ENCODE peak calls at places on chromosomes 2 and 18, in four cellular contexts. Z is astrocyte, D is K562, W is IMR-90. C is an unnamed sample. For H3K4me1, the result is how much of the 10 kb centered on the place peaks cover.

GRCh38 chr2:47602996-47603395 is 179.9 kb upstream of the MSH6 start:
- DNase-seq in D (no peak), W (peak), Z (no peak), C (no peak)

GRCh38 chr2:98505311-98505808 is 60.7 kb downstream of the INPP4A start:
- DNase-seq in W (no peak), Z (no peak), D (no peak), C (no peak)

GRCh38 chr2:178700922-178701342 is 106.3 kb downstream of the TTN start:
- DNase-seq in Z (peak), W (peak), D (peak), C (no peak)

GRCh38 chr18:36295214-36295613 is 2.3 kb upstream of the FHOD3 start:
- DNase-seq in D (no peak), W (no peak), Z (no peak), C (no peak)

GRCh38 chr2:167759531-167759930 is 487.9 kb downstream of the STK39 start:
- DNase-seq in W (no peak), D (no peak), Z (no peak), C (no peak)

GRCh38 chr2:118309201-118310015 is 221.1 kb downstream of the INSIG2 start:
- DNase-seq in W (no peak), Z (no peak), D (no peak), C (no peak)

GRCh38 chr2:189109921-189110397 is 69.6 kb downstream of the COL5A2 start:
- DNase-seq in W (peak), Z (peak), D (no peak), C (no peak)

GRCh38 chr2:54041135-54041534 is 70.3 kb upstream of the PSME4 start:
- DNase-seq in W (no peak), D (no peak), Z (no peak), C (no peak)

GRCh38 chr2:85754313-85755095 is 713 bp downstream of the ATOH8 start:
- DNase-seq in D (peak), Z (peak), W (peak), C (peak)

GRCh38 chr2:10325278-10326145 is 22.8 kb downstream of the HPCAL1 start:
- DNase-seq in W (no peak), D (no peak), Z (no peak), C (no peak)

GRCh38 chr18:7139409-7139808 is 21.8 kb upstream of the LAMA1 start:
- DNase-seq in W (no peak), D (no peak), Z (no peak), C (no peak)

GRCh38 chr2:152950125-152950524 is 231.7 kb downstream of the ARL6IP6 start:
- DNase-seq in Z (peak), D (no peak), W (no peak), C (no peak)

GRCh38 chr18:63887424-63887823 is at the start of gene SERPINB2:
- DNase-seq in Z (no peak), W (peak), D (no peak), C (no peak)

GRCh38 chr2:162199913-162200312 is 43.3 kb downstream of the FAP start:
- DNase-seq in D (no peak), Z (no peak), W (no peak), C (no peak)

GRCh38 chr2:68832161-68832869 is 38.9 kb downstream of the BMP10 start:
- DNase-seq in W (peak), Z (peak), D (peak), C (peak)

GRCh38 chr2:99670768-99671734 is 181.2 kb upstream of the REV1 start:
- DNase-seq in Z (peak), D (no peak), W (peak), C (no peak)

GRCh38 chr2:138066139-138066806 is 102.0 kb downstream of the HNMT start:
- DNase-seq in Z (no peak), D (no peak), W (no peak), C (no peak)

GRCh38 chr2:220224711-220225519 is 597.5 kb downstream of the SLC4A3 start:
- DNase-seq in W (peak), D (no peak), Z (peak), C (no peak)

GRCh38 chr2:84919885-84920580 is 14.6 kb downstream of the TMSB10 start:
- DNase-seq in W (peak), D (peak), Z (peak), C (peak)

GRCh38 chr2:200007291-200007690 is 51.9 kb downstream of the MAIP1 start:
- DNase-seq in D (no peak), Z (no peak), W (no peak), C (no peak)

GRCh38 chr2:181573140-181573736 is 83.7 kb downstream of the CERKL start:
- DNase-seq in W (peak), D (no peak), Z (peak), C (no peak)

GRCh38 chr2:134527398-134527797 is 191.4 kb downstream of the TMEM163 start:
- DNase-seq in W (no peak), Z (no peak), D (no peak), C (no peak)

GRCh38 chr2:64013053-64013452 is 6.2 kb downstream of the VPS54 start:
- DNase-seq in Z (no peak), W (no peak), D (no peak), C (no peak)

GRCh38 chr2:183409662-183410061 is 285.4 kb downstream of the NUP35 start:
- DNase-seq in D (no peak), Z (no peak), W (no peak), C (no peak)

GRCh38 chr2:171390941-171391516 is 42.8 kb downstream of the METTL8 start:
- DNase-seq in W (peak), Z (peak), D (no peak), C (no peak)

GRCh38 chr2:180618570-180618969 is 361.8 kb upstream of the UBE2E3 start:
- DNase-seq in D (no peak), W (peak), Z (peak), C (no peak)

GRCh38 chr2:97988722-97989121 is 7.0 kb downstream of the TMEM131 start:
- DNase-seq in D (no peak), W (no peak), Z (no peak), C (no peak)

GRCh38 chr2:49296107-49296506 is 141.8 kb upstream of the FSHR start:
- DNase-seq in Z (no peak), D (no peak), W (no peak), C (no peak)

GRCh38 chr2:85433511-85434089 is 15.1 kb downstream of the SH2D6 start:
- DNase-seq in W (peak), D (no peak), Z (peak), C (peak)

GRCh38 chr2:200168641-200169265 is 137.7 kb upstream of the SPATS2L start:
- DNase-seq in W (no peak), D (no peak), Z (peak), C (no peak)

GRCh38 chr2:223046470-223047053 is 5.4 kb upstream of the KCNE4 start:
- DNase-seq in D (no peak), Z (peak), W (no peak), C (no peak)

GRCh38 chr2:203659650-203660049 is 46.8 kb upstream of the CD28 start:
- DNase-seq in D (no peak), W (no peak), Z (no peak), C (no peak)

GRCh38 chr2:127400533-127400896 is 12.7 kb upstream of the MAP3K2 start:
- DNase-seq in D (no peak), Z (no peak), W (no peak), C (no peak)

GRCh38 chr18:63708650-63709049 is 5.9 kb downstream of the SERPINB11 start:
- DNase-seq in D (no peak), Z (peak), W (peak), C (no peak)

GRCh38 chr2:169036717-169037450 is 5.8 kb upstream of the ABCB11 start:
- DNase-seq in W (no peak), D (no peak), Z (no peak), C (no peak)

GRCh38 chr2:240129731-240130392 is 6.2 kb downstream of the COPS9 start:
- DNase-seq in W (no peak), Z (no peak), D (no peak), C (peak)

GRCh38 chr2:9570182-9571060 is 14.8 kb upstream of the ADAM17 start:
- DNase-seq in D (no peak), Z (no peak), W (no peak), C (no peak)

GRCh38 chr2:67267238-67267637 is 129.9 kb upstream of the ETAA1 start:
- DNase-seq in D (no peak), Z (no peak), W (no peak), C (no peak)

GRCh38 chr2:111017909-111018308 is 102.8 kb upstream of the BCL2L11 start:
- DNase-seq in D (no peak), Z (no peak), W (no peak), C (no peak)

GRCh38 chr2:113142290-113142689 is 14.9 kb downstream of the IL1RN start:
- DNase-seq in W (no peak), D (no peak), Z (no peak), C (no peak)

GRCh38 chr2:185638771-185639170 is 99.8 kb upstream of the FSIP2 start:
- DNase-seq in Z (no peak), W (no peak), D (no peak), C (no peak)
- H3K4me1 ChIP-seq in Z (under half), W (under half), D (under half), C (under half)

GRCh38 chr2:33373986-33374385 is 102.5 kb upstream of the RASGRP3 start:
- DNase-seq in D (no peak), W (peak), Z (peak), C (no peak)
- H3K4me3 ChIP-seq in D (no peak), W (no peak), Z (no peak), C (no peak)

GRCh38 chr2:120012363-120012762 is 514 bp upstream of the EPB41L5 start:
- DNase-seq in Z (no peak), W (no peak), D (no peak), C (no peak)
- H3K9ac ChIP-seq in Z (peak), W (peak), D (no peak), C (peak)

GRCh38 chr2:41697389-41697788 is 350.4 kb upstream of the PKDCC start:
- DNase-seq in W (no peak), D (no peak), Z (no peak), C (no peak)
- H3K4me1 ChIP-seq in W (under half), D (under half), Z (under half), C (under half)

GRCh38 chr2:136323935-136324334 is 206.0 kb upstream of the CXCR4 start:
- DNase-seq in Z (no peak), W (no peak), D (no peak), C (no peak)
- H3K4me3 ChIP-seq in Z (no peak), W (no peak), D (no peak), C (no peak)

GRCh38 chr18:12394428-12394827 is 13.3 kb upstream of the PRELID3A start:
- DNase-seq in W (no peak), Z (no peak), D (no peak), C (no peak)
- H3K9ac ChIP-seq in W (no peak), Z (no peak), D (no peak), C (no peak)

DNA sequence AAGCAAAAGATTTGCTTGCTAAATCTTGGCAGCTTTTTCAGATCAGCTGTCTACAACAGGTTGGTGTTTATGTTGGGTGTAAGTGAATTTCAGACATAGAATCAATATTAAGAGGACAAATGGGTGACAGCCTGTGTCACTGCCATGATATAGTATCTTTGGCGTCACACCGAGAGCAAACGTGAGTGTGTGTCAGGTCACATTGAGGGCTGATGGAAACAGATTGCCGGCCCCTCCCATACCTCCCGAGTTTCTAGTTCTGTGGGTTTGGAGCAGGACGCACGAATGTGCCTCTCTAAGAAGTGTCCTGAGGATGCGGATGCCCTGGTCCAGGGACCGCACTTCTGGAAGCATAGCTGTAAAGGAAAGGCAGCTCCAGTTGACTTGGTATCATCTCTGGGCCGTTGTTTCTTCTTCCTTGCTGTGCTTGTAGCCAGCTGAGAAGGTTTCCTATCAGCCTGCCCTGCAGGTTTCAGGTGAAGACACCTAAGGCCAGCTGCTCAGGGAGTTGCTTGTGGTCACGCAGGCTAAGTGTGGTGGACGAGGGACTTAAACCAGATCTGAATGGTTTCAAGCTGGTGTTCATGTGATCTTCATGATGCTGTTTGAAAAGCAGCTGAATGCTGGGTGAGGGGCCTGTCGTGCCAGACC is 6.4 kb downstream of the AGAP1 start:
- DNase-seq in Z (no peak), D (no peak), W (no peak), C (no peak)
- H3K4me1 ChIP-seq in Z (under half), D (under half), W (under half), C (under half)

C was measured in kidney.